ENCODE peak calls at places on chromosomes 11 and 22, in four cellular contexts. One of them, this sample, is unnamed.

GRCh38 chr11:132126973-132127900 is 756.8 kb downstream of the NTM start:
- DNase-seq in adrenal gland: peak; percentile 74
- DNase-seq in cardiac muscle cell: peak; percentile 94
- DNase-seq in neural progenitor cell: peak; percentile 66
- DNase-seq in this sample: peak; percentile 22

GRCh38 chr22:43100223-43100622 is 10.3 kb upstream of the BIK start:
- DNase-seq in adrenal gland: no peak
- DNase-seq in cardiac muscle cell: no peak
- DNase-seq in neural progenitor cell: no peak
- DNase-seq in this sample: no peak

GRCh38 chr11:27293500-27294417 is 69.3 kb downstream of the CCDC34 start:
- DNase-seq in adrenal gland: no peak
- DNase-seq in cardiac muscle cell: peak; percentile 27
- DNase-seq in neural progenitor cell: no peak
- DNase-seq in this sample: no peak

GRCh38 chr22:37815593-37815992 is 7.6 kb upstream of the GALR3 start:
- DNase-seq in adrenal gland: no peak
- DNase-seq in cardiac muscle cell: no peak
- DNase-seq in neural progenitor cell: no peak
- DNase-seq in this sample: no peak

GRCh38 chr11:110434952-110435779 is 5.4 kb downstream of the FDX1 start:
- DNase-seq in adrenal gland: peak; percentile 57
- DNase-seq in cardiac muscle cell: no peak
- DNase-seq in neural progenitor cell: no peak
- DNase-seq in this sample: peak; percentile 28

GRCh38 chr11:45298718-45299117 is 12.6 kb upstream of the SYT13 start:
- DNase-seq in adrenal gland: no peak
- DNase-seq in cardiac muscle cell: no peak
- DNase-seq in neural progenitor cell: peak; percentile 20
- DNase-seq in this sample: no peak

GRCh38 chr22:42699281-42699681 is 21.4 kb downstream of the A4GALT start:
- DNase-seq in adrenal gland: no peak
- DNase-seq in cardiac muscle cell: no peak
- DNase-seq in neural progenitor cell: no peak
- DNase-seq in this sample: no peak

GRCh38 chr22:28976588-28976987 is 85.0 kb downstream of the C22orf31 start:
- DNase-seq in adrenal gland: no peak
- DNase-seq in cardiac muscle cell: peak; percentile 57
- DNase-seq in neural progenitor cell: no peak
- DNase-seq in this sample: no peak

GRCh38 chr11:128341280-128341679 is 246.1 kb downstream of the ETS1 start:
- DNase-seq in adrenal gland: no peak
- DNase-seq in cardiac muscle cell: peak; percentile 20
- DNase-seq in neural progenitor cell: no peak
- DNase-seq in this sample: no peak

GRCh38 chr22:41380993-41381328 is 781 bp upstream of the TEF start:
- DNase-seq in adrenal gland: peak; percentile 90
- DNase-seq in cardiac muscle cell: peak; percentile 96
- DNase-seq in neural progenitor cell: no peak
- DNase-seq in this sample: no peak

GRCh38 chr11:69062873-69063665 is 14.3 kb downstream of the TPCN2 start:
- DNase-seq in adrenal gland: no peak
- DNase-seq in cardiac muscle cell: no peak
- DNase-seq in neural progenitor cell: no peak
- DNase-seq in this sample: no peak

GRCh38 chr11:108112059-108112458 is 9.3 kb upstream of the ACAT1 start:
- DNase-seq in adrenal gland: no peak
- DNase-seq in cardiac muscle cell: no peak
- DNase-seq in neural progenitor cell: no peak
- DNase-seq in this sample: no peak

GRCh38 chr11:107665016-107665415 is 46.8 kb downstream of the SLN start:
- DNase-seq in adrenal gland: no peak
- DNase-seq in cardiac muscle cell: peak; percentile 25
- DNase-seq in neural progenitor cell: no peak
- DNase-seq in this sample: no peak

GRCh38 chr11:31160504-31161422 is 208.8 kb downstream of the DCDC1 start:
- DNase-seq in adrenal gland: no peak
- DNase-seq in cardiac muscle cell: no peak
- DNase-seq in neural progenitor cell: peak; percentile 58
- DNase-seq in this sample: no peak

GRCh38 chr11:62030071-62030684 is 62.7 kb upstream of the FTH1 start:
- DNase-seq in adrenal gland: no peak
- DNase-seq in cardiac muscle cell: peak; percentile 43
- DNase-seq in neural progenitor cell: peak; percentile 23
- DNase-seq in this sample: no peak

GRCh38 chr22:25777870-25778269 is 35.9 kb downstream of the MYO18B start:
- DNase-seq in adrenal gland: no peak
- DNase-seq in cardiac muscle cell: peak; percentile 64
- DNase-seq in neural progenitor cell: peak; percentile 45
- DNase-seq in this sample: peak; percentile 45

GRCh38 chr11:125210112-125210511 is 45.6 kb downstream of the PKNOX2 start:
- DNase-seq in adrenal gland: no peak
- DNase-seq in cardiac muscle cell: no peak
- DNase-seq in neural progenitor cell: peak; percentile 51
- DNase-seq in this sample: no peak

GRCh38 chr11:45551181-45551580 is 114.2 kb downstream of the CHST1 start:
- DNase-seq in adrenal gland: no peak
- DNase-seq in cardiac muscle cell: no peak
- DNase-seq in neural progenitor cell: peak; percentile 52
- DNase-seq in this sample: peak; percentile 89

GRCh38 chr11:30487200-30487898 is 98.8 kb downstream of the MPPED2 start:
- DNase-seq in adrenal gland: peak; percentile 27
- DNase-seq in cardiac muscle cell: peak; percentile 1
- DNase-seq in neural progenitor cell: no peak
- DNase-seq in this sample: no peak

GRCh38 chr11:15707971-15708370 is 593.2 kb downstream of the INSC start:
- DNase-seq in adrenal gland: peak; percentile 31
- DNase-seq in cardiac muscle cell: peak; percentile 74
- DNase-seq in neural progenitor cell: peak; percentile 9
- DNase-seq in this sample: no peak

GRCh38 chr11:36469063-36469462 is 41.0 kb downstream of the TRAF6 start:
- DNase-seq in adrenal gland: no peak
- DNase-seq in cardiac muscle cell: no peak
- DNase-seq in neural progenitor cell: peak; percentile 55
- DNase-seq in this sample: peak; percentile 44

GRCh38 chr11:125261471-125262087 is 97.0 kb downstream of the PKNOX2 start:
- DNase-seq in adrenal gland: no peak
- DNase-seq in cardiac muscle cell: no peak
- DNase-seq in neural progenitor cell: peak; percentile 29
- DNase-seq in this sample: no peak

GRCh38 chr11:93225642-93226041 is 27.9 kb upstream of the SLC36A4 start:
- DNase-seq in adrenal gland: no peak
- DNase-seq in cardiac muscle cell: peak; percentile 46
- DNase-seq in neural progenitor cell: no peak
- DNase-seq in this sample: no peak

GRCh38 chr22:35634015-35634414 is 14.2 kb upstream of the APOL6 start:
- DNase-seq in adrenal gland: no peak
- DNase-seq in cardiac muscle cell: no peak
- DNase-seq in neural progenitor cell: peak; percentile 15
- DNase-seq in this sample: no peak

GRCh38 chr11:87223816-87224215 is 186.1 kb downstream of the TMEM135 start:
- DNase-seq in adrenal gland: no peak
- DNase-seq in cardiac muscle cell: peak; percentile 36
- DNase-seq in neural progenitor cell: no peak
- DNase-seq in this sample: no peak

GRCh38 chr11:61176446-61176845 is 15.2 kb upstream of the VPS37C start:
- DNase-seq in adrenal gland: no peak
- DNase-seq in cardiac muscle cell: no peak
- DNase-seq in neural progenitor cell: no peak
- DNase-seq in this sample: no peak

GRCh38 chr11:124970925-124971324 is 16.9 kb downstream of the CCDC15 start:
- DNase-seq in adrenal gland: no peak
- DNase-seq in cardiac muscle cell: peak; percentile 50
- DNase-seq in neural progenitor cell: peak; percentile 48
- DNase-seq in this sample: peak; percentile 23

GRCh38 chr11:13225058-13226001 is 52.3 kb upstream of the BMAL1 start:
- DNase-seq in adrenal gland: no peak
- DNase-seq in cardiac muscle cell: no peak
- DNase-seq in neural progenitor cell: no peak
- DNase-seq in this sample: no peak

GRCh38 chr11:3056296-3057068 is 741 bp downstream of the CARS1 start:
- DNase-seq in adrenal gland: no peak
- DNase-seq in cardiac muscle cell: no peak
- DNase-seq in neural progenitor cell: peak; percentile 29
- DNase-seq in this sample: no peak

GRCh38 chr11:45887587-45887986 is 2.1 kb downstream of the MAPK8IP1 start:
- DNase-seq in adrenal gland: no peak
- DNase-seq in cardiac muscle cell: no peak
- DNase-seq in neural progenitor cell: no peak
- DNase-seq in this sample: no peak

GRCh38 chr22:22973336-22973735 is 85.7 kb downstream of the IGLL5 start:
- DNase-seq in adrenal gland: no peak
- DNase-seq in cardiac muscle cell: no peak
- DNase-seq in neural progenitor cell: no peak
- DNase-seq in this sample: no peak

GRCh38 chr22:37162221-37163095 is 12.7 kb upstream of the IL2RB start:
- DNase-seq in adrenal gland: no peak
- DNase-seq in cardiac muscle cell: no peak
- DNase-seq in neural progenitor cell: no peak
- DNase-seq in this sample: no peak

GRCh38 chr22:36425977-36426523 is 38.3 kb upstream of the MYH9 start:
- DNase-seq in adrenal gland: peak; percentile 56
- DNase-seq in cardiac muscle cell: peak; percentile 73
- DNase-seq in neural progenitor cell: peak; percentile 49
- DNase-seq in this sample: peak; percentile 65

GRCh38 chr11:17730608-17731462 is 3.7 kb upstream of the KCNC1 start:
- DNase-seq in adrenal gland: peak; percentile 90
- DNase-seq in cardiac muscle cell: peak; percentile 84
- DNase-seq in neural progenitor cell: peak; percentile 88
- DNase-seq in this sample: peak; percentile 92

GRCh38 chr11:77125695-77126094 is 2.4 kb upstream of the MYO7A start:
- DNase-seq in adrenal gland: no peak
- DNase-seq in cardiac muscle cell: no peak
- DNase-seq in neural progenitor cell: no peak
- DNase-seq in this sample: no peak

GRCh38 chr11:118533769-118534729 is 3.1 kb downstream of the TMEM25 start:
- DNase-seq in adrenal gland: no peak
- DNase-seq in cardiac muscle cell: no peak
- DNase-seq in neural progenitor cell: no peak
- DNase-seq in this sample: no peak
- TF ChIP-seq CTCF in adrenal gland: no peak
- TF ChIP-seq CTCF in cardiac muscle cell: no peak
- TF ChIP-seq CTCF in neural progenitor cell: no peak
- TF ChIP-seq CTCF in this sample: no peak

GRCh38 chr11:120340529-120340928 is 4.3 kb downstream of the ARHGEF12 start:
- DNase-seq in adrenal gland: no peak
- DNase-seq in cardiac muscle cell: no peak
- DNase-seq in neural progenitor cell: no peak
- DNase-seq in this sample: no peak
- H3K27ac ChIP-seq in adrenal gland: no peak overlapping the region
- H3K27ac ChIP-seq in cardiac muscle cell: peak overlapping the region; percentile 77
- H3K27ac ChIP-seq in neural progenitor cell: no peak overlapping the region
- H3K27ac ChIP-seq in this sample: no peak overlapping the region

GRCh38 chr11:837990-838307 is 4.4 kb downstream of the POLR2L start:
- DNase-seq in adrenal gland: no peak
- DNase-seq in cardiac muscle cell: no peak
- DNase-seq in neural progenitor cell: no peak
- DNase-seq in this sample: no peak
- H3K36me3 ChIP-seq in adrenal gland: peaks cover 44% of the 10 kb centered on the region
- H3K36me3 ChIP-seq in cardiac muscle cell: peaks cover 33% of the 10 kb centered on the region
- H3K36me3 ChIP-seq in neural progenitor cell: no peaks in the 10 kb centered on the region
- H3K36me3 ChIP-seq in this sample: peaks cover 84% of the 10 kb centered on the region

GRCh38 chr22:44242946-44243724 is 62.4 kb downstream of the PARVG start:
- DNase-seq in adrenal gland: no peak
- DNase-seq in cardiac muscle cell: no peak
- DNase-seq in neural progenitor cell: no peak
- DNase-seq in this sample: no peak
- TF ChIP-seq CTCF in adrenal gland: no peak
- TF ChIP-seq CTCF in cardiac muscle cell: no peak
- TF ChIP-seq CTCF in neural progenitor cell: no peak
- TF ChIP-seq CTCF in this sample: no peak

GRCh38 chr11:75813622-75814039 is 1.4 kb upstream of the UVRAG start:
- DNase-seq in adrenal gland: no peak
- DNase-seq in cardiac muscle cell: no peak
- DNase-seq in neural progenitor cell: no peak
- DNase-seq in this sample: no peak
- H3K27ac ChIP-seq in adrenal gland: no peak overlapping the region
- H3K27ac ChIP-seq in cardiac muscle cell: peak overlapping the region; percentile 95
- H3K27ac ChIP-seq in neural progenitor cell: no peak overlapping the region
- H3K27ac ChIP-seq in this sample: no peak overlapping the region

GRCh38 chr11:66219846-66220565 is 48.4 kb upstream of the RAB1B start:
- DNase-seq in adrenal gland: no peak
- DNase-seq in cardiac muscle cell: no peak
- DNase-seq in neural progenitor cell: no peak
- DNase-seq in this sample: no peak

GRCh38 chr11:66220566-66220935 is 47.9 kb upstream of the RAB1B start:
- DNase-seq in adrenal gland: no peak
- DNase-seq in cardiac muscle cell: no peak
- DNase-seq in neural progenitor cell: no peak
- DNase-seq in this sample: no peak

GRCh38 chr11:66221012-66221411 is 47.4 kb upstream of the RAB1B start:
- DNase-seq in adrenal gland: no peak
- DNase-seq in cardiac muscle cell: no peak
- DNase-seq in neural progenitor cell: no peak
- DNase-seq in this sample: no peak

GRCh38 chr11:66222358-66223149 is 45.9 kb upstream of the RAB1B start:
- DNase-seq in adrenal gland: peak; percentile 93
- DNase-seq in cardiac muscle cell: peak; percentile 92
- DNase-seq in neural progenitor cell: peak; percentile 97
- DNase-seq in this sample: peak; percentile 91

GRCh38 chr11:66221726-66222236 is 46.7 kb upstream of the RAB1B start:
- DNase-seq in adrenal gland: no peak
- DNase-seq in cardiac muscle cell: no peak
- DNase-seq in neural progenitor cell: no peak
- DNase-seq in this sample: peak; percentile 74
- H3K36me3 ChIP-seq in adrenal gland: peaks cover 41% of the 10 kb centered on the region
- H3K36me3 ChIP-seq in cardiac muscle cell: peaks cover 21% of the 10 kb centered on the region
- H3K36me3 ChIP-seq in neural progenitor cell: no peaks in the 10 kb centered on the region
- H3K36me3 ChIP-seq in this sample: peaks cover 33% of the 10 kb centered on the region

GRCh38 chr11:19421134-19421533 is 180.4 kb upstream of the E2F8 start:
- DNase-seq in adrenal gland: no peak
- DNase-seq in cardiac muscle cell: no peak
- DNase-seq in neural progenitor cell: no peak
- DNase-seq in this sample: no peak
- TF ChIP-seq CTCF in adrenal gland: no peak
- TF ChIP-seq CTCF in cardiac muscle cell: no peak
- TF ChIP-seq CTCF in neural progenitor cell: no peak
- TF ChIP-seq CTCF in this sample: no peak

GRCh38 chr22:24051568-24051967 is 40.5 kb downstream of the CABIN1 start:
- DNase-seq in adrenal gland: no peak
- DNase-seq in cardiac muscle cell: no peak
- DNase-seq in neural progenitor cell: no peak
- DNase-seq in this sample: no peak
- H3K27ac ChIP-seq in adrenal gland: no peak overlapping the region
- H3K27ac ChIP-seq in cardiac muscle cell: no peak overlapping the region
- H3K27ac ChIP-seq in neural progenitor cell: no peak overlapping the region
- H3K27ac ChIP-seq in this sample: no peak overlapping the region

GRCh38 chr22:31443516-31443915 is 44.1 kb downstream of the DRG1 start:
- DNase-seq in adrenal gland: peak; percentile 47
- DNase-seq in cardiac muscle cell: no peak
- DNase-seq in neural progenitor cell: no peak
- DNase-seq in this sample: no peak
- H3K36me3 ChIP-seq in adrenal gland: peaks cover 63% of the 10 kb centered on the region
- H3K36me3 ChIP-seq in cardiac muscle cell: peaks cover 47% of the 10 kb centered on the region
- H3K36me3 ChIP-seq in neural progenitor cell: peaks cover 4% of the 10 kb centered on the region
- H3K36me3 ChIP-seq in this sample: peaks cover 92% of the 10 kb centered on the region